ENCODE peak calls at places on chromosomes 6 and 20, in six cellular contexts. B is OCI-LY7; G is heart left ventricle; D is effector memory CD4-positive, alpha-beta T cell; Q is fibroblast of lung; L is uterus. X is an unnamed sample.

GRCh38 chr6:15268130-15268908 is 22.4 kb downstream of the JARID2 start:
- DNase-seq in B (no peak), G (no peak), D (no peak), Q (no peak), L (no peak), X (no peak)

GRCh38 chr6:35587167-35587566 is 74.5 kb upstream of the TULP1 start:
- DNase-seq in B (no peak), G (no peak), D (no peak), Q (no peak), L (no peak), X (no peak)

GRCh38 chr6:140537211-140537610 is 1162.8 kb upstream of the CITED2 start:
- DNase-seq in B (no peak), G (no peak), D (no peak), Q (no peak), L (no peak), X (no peak)

GRCh38 chr6:155154158-155154830 is 109.5 kb upstream of the CLDN20 start:
- DNase-seq in B (no peak), G (no peak), D (no peak), Q (peak; percentile 80), L (peak; percentile 35), X (no peak)

GRCh38 chr6:105993341-105993740 is 92.8 kb upstream of the PRDM1 start:
- DNase-seq in B (no peak), G (no peak), D (no peak), Q (peak; percentile 56), L (peak; percentile 40), X (no peak)

GRCh38 chr6:121897337-121897760 is 461.9 kb downstream of the GJA1 start:
- DNase-seq in B (no peak), G (no peak), D (no peak), Q (no peak), L (no peak), X (no peak)

GRCh38 chr6:80637312-80637711 is 530.8 kb downstream of the BCKDHB start:
- DNase-seq in B (no peak), G (no peak), D (no peak), Q (peak; percentile 32), L (no peak), X (no peak)

GRCh38 chr6:15956205-15957106 is 172.4 kb upstream of the MYLIP start:
- DNase-seq in B (no peak), G (no peak), D (no peak), Q (peak; percentile 69), L (no peak), X (no peak)

GRCh38 chr6:119349341-119350201 is at the start of gene MAN1A1:
- DNase-seq in B (peak; percentile 94), G (peak; percentile 94), D (peak; percentile 76), Q (peak; percentile 80), L (peak; percentile 88), X (peak; percentile 91)

GRCh38 chr6:124822118-124822746 is 140.0 kb upstream of the RNF217 start:
- DNase-seq in B (no peak), G (no peak), D (no peak), Q (no peak), L (no peak), X (no peak)

GRCh38 chr6:161631676-161632194 is 357.9 kb upstream of the AGPAT4 start:
- DNase-seq in B (no peak), G (no peak), D (no peak), Q (peak; percentile 89), L (no peak), X (no peak)

GRCh38 chr6:36609582-36609981 is 15.4 kb downstream of the SRSF3 start:
- DNase-seq in B (no peak), G (no peak), D (no peak), Q (no peak), L (no peak), X (no peak)

GRCh38 chr6:41416165-41416837 is 80.9 kb downstream of the NCR2 start:
- DNase-seq in B (no peak), G (no peak), D (no peak), Q (no peak), L (no peak), X (no peak)

GRCh38 chr6:157774153-157775135 is 48.6 kb upstream of the SNX9 start:
- DNase-seq in B (no peak), G (peak; percentile 14), D (no peak), Q (no peak), L (peak; percentile 54), X (no peak)

GRCh38 chr6:157777344-157777743 is 45.7 kb upstream of the SNX9 start:
- DNase-seq in B (no peak), G (no peak), D (no peak), Q (no peak), L (no peak), X (no peak)

GRCh38 chr6:157775376-157775775 is 47.7 kb upstream of the SNX9 start:
- DNase-seq in B (no peak), G (no peak), D (no peak), Q (no peak), L (no peak), X (no peak)

GRCh38 chr6:157779705-157780604 is 43.1 kb upstream of the SNX9 start:
- DNase-seq in B (no peak), G (no peak), D (no peak), Q (peak; percentile 48), L (no peak), X (no peak)

DNA sequence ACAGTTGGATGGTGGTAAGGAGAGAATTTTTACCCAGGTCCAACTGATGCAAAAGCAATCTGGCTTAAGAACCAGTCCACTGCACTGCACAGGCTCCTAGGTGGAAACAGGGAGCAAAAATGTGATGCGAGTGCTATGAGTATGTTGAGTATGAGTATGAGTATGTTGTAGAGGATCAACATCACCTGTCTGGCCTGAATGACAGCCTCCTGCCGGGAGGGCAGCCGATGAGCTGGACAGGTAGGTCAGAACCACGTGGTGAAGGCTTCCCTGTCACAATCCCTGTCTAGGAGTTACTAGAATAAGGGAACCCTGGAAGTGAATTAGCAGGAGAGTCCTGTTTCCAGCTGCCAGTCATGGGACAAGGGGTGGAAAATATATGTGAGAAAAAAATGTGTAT is 44.3 kb upstream of the SNX9 start:
- DNase-seq in B (no peak), G (no peak), D (no peak), Q (no peak), L (no peak), X (no peak)
- H3K4me3 ChIP-seq in B (no peak overlapping the region), G (no peak overlapping the region), D (no peak overlapping the region), Q (no peak overlapping the region), L (no peak overlapping the region), X (no peak overlapping the region)

GRCh38 chr6:167089243-167090142 is 33.4 kb upstream of the CCR6 start:
- DNase-seq in B (peak; percentile 82), G (no peak), D (no peak), Q (no peak), L (no peak), X (no peak)
- H3K27ac ChIP-seq in B (peak overlapping the region; percentile 78), G (no peak overlapping the region), D (no peak overlapping the region), Q (no peak overlapping the region), L (no peak overlapping the region), X (no peak overlapping the region)

DNA sequence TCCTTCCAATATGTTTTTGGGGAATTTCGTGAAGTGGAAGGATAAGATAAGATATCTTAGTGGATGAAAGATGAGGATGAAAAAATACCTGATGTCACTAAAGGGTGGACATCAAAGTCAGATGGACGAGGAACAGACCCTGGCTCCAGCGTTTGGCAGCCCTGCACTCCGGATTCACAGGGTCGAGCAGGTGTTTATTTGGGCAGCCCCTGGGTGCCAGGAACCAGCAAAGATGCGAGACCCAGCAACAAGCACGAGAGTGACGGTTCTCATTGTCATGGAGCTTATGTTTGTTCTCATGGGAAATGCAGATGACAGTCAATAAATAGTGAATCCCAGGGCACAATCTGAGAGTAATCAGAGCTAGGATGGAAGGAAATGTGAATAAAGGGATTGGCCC is 131.1 kb downstream of the PHACTR3 start:
- DNase-seq in B (no peak), G (no peak), D (no peak), Q (no peak), L (no peak), X (no peak)
- H3K4me1 ChIP-seq in B (no peaks in the 10 kb centered on the region), G (no peaks in the 10 kb centered on the region), D (no peaks in the 10 kb centered on the region), Q (no peaks in the 10 kb centered on the region), L (no peaks in the 10 kb centered on the region), X (no peaks in the 10 kb centered on the region)

GRCh38 chr6:144152334-144152900 is 2.1 kb downstream of the STX11 start:
- DNase-seq in B (no peak), G (no peak), D (no peak), Q (no peak), L (no peak), X (no peak)

GRCh38 chr6:144151010-144151727 is 852 bp downstream of the STX11 start:
- DNase-seq in B (peak; percentile 5), G (no peak), D (peak; percentile 48), Q (peak; percentile 12), L (peak; percentile 20), X (no peak)

GRCh38 chr6:144153971-144154370 is 3.7 kb downstream of the STX11 start:
- DNase-seq in B (no peak), G (no peak), D (no peak), Q (no peak), L (no peak), X (no peak)

GRCh38 chr6:144155529-144155928 is 5.2 kb downstream of the STX11 start:
- DNase-seq in B (no peak), G (no peak), D (no peak), Q (no peak), L (no peak), X (no peak)

DNA sequence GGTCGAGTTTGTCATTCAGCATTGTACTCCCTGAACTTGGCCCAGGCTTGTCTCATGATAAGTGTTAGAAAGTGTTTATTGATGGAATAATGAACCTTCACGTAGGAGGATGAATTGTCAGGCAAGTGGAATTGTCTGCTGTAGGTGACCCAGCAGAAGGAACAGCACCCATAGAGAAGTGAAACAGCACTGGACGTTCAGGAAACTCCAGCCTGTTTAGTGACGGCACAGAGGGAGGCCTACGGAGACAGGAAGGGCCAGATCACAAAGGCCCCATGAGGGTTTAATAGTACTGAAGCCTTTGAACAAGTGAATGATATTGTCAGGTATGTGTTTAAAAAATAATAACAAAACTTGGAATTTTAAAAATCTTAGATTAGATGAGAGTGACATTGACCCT is 2.9 kb downstream of the STX11 start:
- DNase-seq in B (no peak), G (no peak), D (no peak), Q (no peak), L (no peak), X (no peak)
- H3K4me3 ChIP-seq in B (no peak overlapping the region), G (no peak overlapping the region), D (no peak overlapping the region), Q (no peak overlapping the region), L (no peak overlapping the region), X (no peak overlapping the region)

GRCh38 chr6:50217816-50218215 is 168.1 kb upstream of the DEFB112 start:
- DNase-seq in B (no peak), G (no peak), D (no peak), Q (no peak), L (no peak), X (no peak)
- H3K27ac ChIP-seq in B (no peak overlapping the region), G (no peak overlapping the region), D (no peak overlapping the region), Q (no peak overlapping the region), L (no peak overlapping the region), X (no peak overlapping the region)

GRCh38 chr6:44663860-44664584 is 276.5 kb downstream of the CDC5L start:
- DNase-seq in B (no peak), G (no peak), D (no peak), Q (no peak), L (no peak), X (no peak)
- H3K4me1 ChIP-seq in B (peaks cover 6% of the 10 kb centered on the region), G (no peaks in the 10 kb centered on the region), D (no peaks in the 10 kb centered on the region), Q (peaks cover 8% of the 10 kb centered on the region), L (no peaks in the 10 kb centered on the region), X (no peaks in the 10 kb centered on the region)